ENCODE peak calls at places on chromosomes 1 and 21, in four cellular contexts. H is IMR-90, V is fibroblast of lung, G is mammary epithelial cell. D is an unnamed sample.
A peak's percentile ranks its signal among the peaks of the same experiment; 100 is the strongest.

GRCh38 chr1:87212431-87213125 is 116.1 kb upstream of the LMO4 start:
- DNase-seq in G (no peak), H (no peak), V (peak; percentile 61), D (no peak)

GRCh38 chr1:6001992-6002576 is 9.9 kb upstream of the NPHP4 start:
- DNase-seq in V (no peak), H (no peak), G (no peak), D (peak; percentile 28)

GRCh38 chr21:41107602-41108001 is 60.4 kb upstream of the BACE2 start:
- DNase-seq in V (no peak), H (no peak), G (no peak), D (no peak)

GRCh38 chr1:30525980-30526651 is 197.3 kb downstream of the MATN1 start:
- DNase-seq in G (peak; percentile 84), H (peak; percentile 44), V (peak; percentile 80), D (peak; percentile 64)

GRCh38 chr21:17828223-17828622 is 9.1 kb upstream of the C21orf91 start:
- DNase-seq in H (peak; percentile 75), G (peak; percentile 52), V (peak; percentile 52), D (no peak)

GRCh38 chr1:159838715-159839114 is 12.0 kb downstream of the SLAMF8 start:
- DNase-seq in H (no peak), V (peak; percentile 47), G (no peak), D (no peak)

GRCh38 chr1:200779326-200779725 is 40.6 kb downstream of the CAMSAP2 start:
- DNase-seq in G (no peak), H (no peak), V (no peak), D (no peak)

GRCh38 chr21:14080040-14080763 is 130.6 kb downstream of the LIPI start:
- DNase-seq in H (no peak), V (no peak), G (no peak), D (no peak)

GRCh38 chr1:244599937-244600350 is 53.0 kb upstream of the DESI2 start:
- DNase-seq in V (peak; percentile 97), G (peak; percentile 93), H (peak; percentile 98), D (peak; percentile 94)

GRCh38 chr1:159826436-159827101 is at the start of gene SLAMF8:
- DNase-seq in H (no peak), G (no peak), V (no peak), D (no peak)

GRCh38 chr1:12615916-12616708 is 1.9 kb downstream of the DHRS3 start:
- DNase-seq in G (peak; percentile 49), H (peak; percentile 62), V (peak; percentile 61), D (peak; percentile 23)

GRCh38 chr1:220336391-220337065 is 64.3 kb upstream of the RAB3GAP2 start:
- DNase-seq in V (no peak), G (peak; percentile 80), H (no peak), D (peak; percentile 82)

GRCh38 chr1:104163912-104164476 is 414.3 kb downstream of the AMY1C start:
- DNase-seq in H (no peak), G (no peak), V (no peak), D (no peak)

GRCh38 chr1:195733826-195734225 is 874.4 kb downstream of the KCNT2 start:
- DNase-seq in V (no peak), G (peak; percentile 6), H (no peak), D (no peak)

GRCh38 chr1:31374511-31375196 is 1.8 kb upstream of the FABP3 start:
- DNase-seq in G (no peak), V (peak; percentile 71), H (peak; percentile 67), D (no peak)

GRCh38 chr1:110464340-110464739 is 13.4 kb downstream of the PROK1 start:
- DNase-seq in G (peak; percentile 37), H (peak; percentile 87), V (peak; percentile 74), D (peak; percentile 62)

GRCh38 chr1:49630156-49630555 is 393.6 kb downstream of the AGBL4 start:
- DNase-seq in G (no peak), H (no peak), V (no peak), D (no peak)

GRCh38 chr1:64033667-64034215 is 169.7 kb upstream of the UBE2U start:
- DNase-seq in H (peak; percentile 96), V (peak; percentile 83), G (no peak), D (no peak)

GRCh38 chr1:160830321-160831153 is 32.1 kb downstream of the CD244 start:
- DNase-seq in V (peak; percentile 28), H (peak; percentile 18), G (peak; percentile 46), D (peak; percentile 49)

GRCh38 chr21:33286076-33286475 is 19.9 kb downstream of the IL10RB start:
- DNase-seq in V (no peak), G (no peak), H (no peak), D (no peak)

GRCh38 chr1:161835963-161836362 is 69.8 kb downstream of the ATF6 start:
- DNase-seq in V (peak; percentile 79), H (peak; percentile 72), G (no peak), D (no peak)

GRCh38 chr1:67850151-67850551 is 16.9 kb upstream of the GNG12 start:
- DNase-seq in H (peak; percentile 60), G (peak; percentile 46), V (peak; percentile 63), D (peak; percentile 30)

GRCh38 chr1:158818991-158819405 is 12.2 kb upstream of the MNDA start:
- DNase-seq in H (no peak), V (no peak), G (no peak), D (no peak)

GRCh38 chr1:224632381-224632871 is 16.3 kb downstream of the CNIH3 start:
- DNase-seq in V (peak; percentile 99), H (peak; percentile 94), G (no peak), D (no peak)

GRCh38 chr1:10663668-10664035 is 132.8 kb downstream of the CASZ1 start:
- DNase-seq in V (peak; percentile 34), G (no peak), H (peak; percentile 10), D (no peak)

GRCh38 chr1:43293896-43294760 is 6.7 kb upstream of the TIE1 start:
- DNase-seq in V (peak; percentile 78), H (peak; percentile 56), G (peak; percentile 57), D (peak; percentile 29)

GRCh38 chr1:203597386-203598040 is 29.1 kb upstream of the ATP2B4 start:
- DNase-seq in H (no peak), V (no peak), G (no peak), D (no peak)

GRCh38 chr1:206467915-206468314 is 2.4 kb upstream of the IKBKE start:
- DNase-seq in H (peak; percentile 40), G (no peak), V (no peak), D (no peak)

GRCh38 chr1:180566495-180566894 is 7.7 kb downstream of the OVAAL start:
- DNase-seq in V (no peak), H (no peak), G (no peak), D (no peak)

GRCh38 chr1:166859597-166859996 is 16.5 kb downstream of the TADA1 start:
- DNase-seq in G (no peak), V (no peak), H (no peak), D (no peak)

DNA sequence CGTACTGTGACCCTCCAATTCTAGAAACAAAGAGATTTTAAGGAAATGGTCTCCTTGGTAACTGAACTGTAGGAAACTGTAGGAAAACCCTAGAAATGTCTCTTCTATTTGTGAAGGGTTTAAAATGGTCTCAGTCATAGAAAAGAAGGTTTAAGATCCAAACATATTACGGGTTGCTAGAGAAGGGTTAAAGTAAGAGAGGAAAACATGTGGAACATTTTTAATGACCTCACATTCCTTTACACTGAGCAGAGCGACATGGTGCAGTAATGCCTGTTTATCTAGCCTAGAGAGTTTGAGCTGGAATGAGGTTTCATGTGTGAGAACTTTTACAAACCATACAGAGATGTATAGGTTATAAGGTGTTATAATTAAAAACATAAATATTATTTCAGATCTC is 36.9 kb upstream of the C1orf105 start:
- DNase-seq in G (no peak), H (peak; percentile 77), V (peak; percentile 88), D (no peak)
- H3K27ac ChIP-seq in G (no peak overlapping the region), H (peak overlapping the region; percentile 38), V (no peak overlapping the region), D (no peak overlapping the region)

DNA sequence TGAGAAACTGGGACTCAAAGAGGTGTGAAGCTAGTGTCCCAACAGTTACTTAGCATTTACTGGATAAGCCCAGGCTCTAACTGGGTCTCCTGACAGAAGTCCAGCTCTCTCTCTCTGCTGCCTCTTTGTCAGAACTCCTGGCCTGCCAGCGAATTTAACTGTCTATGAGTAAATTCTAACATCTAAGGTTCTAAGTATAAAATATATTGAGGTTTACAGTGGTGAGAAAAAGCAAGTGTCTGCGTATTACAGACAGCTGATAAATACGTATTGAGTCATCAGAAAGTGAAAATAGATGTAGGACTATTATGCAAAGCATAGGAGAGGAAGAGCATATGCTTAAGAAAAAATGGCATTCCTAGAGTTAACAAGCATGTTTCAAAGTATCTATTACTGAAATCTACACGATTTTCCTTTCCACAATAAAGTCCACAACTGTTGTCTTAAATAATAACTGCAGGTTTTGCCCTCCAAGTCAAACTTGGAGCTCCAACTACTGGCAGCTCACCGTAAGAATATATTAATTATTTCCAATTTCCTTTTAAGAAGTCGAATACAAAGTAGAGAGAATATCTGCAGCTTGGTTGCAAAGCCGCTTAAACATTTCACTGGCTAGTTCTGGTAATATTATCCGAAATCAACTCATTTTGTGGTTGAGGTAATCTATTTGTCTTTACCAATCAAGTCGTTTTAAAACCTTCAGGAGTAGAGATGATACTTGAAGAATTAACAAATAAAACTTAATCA is 1.4 kb upstream of the RGS2 start:
- DNase-seq in H (peak; percentile 56), V (peak; percentile 69), G (peak; percentile 33), D (peak; percentile 15)
- TF ChIP-seq CTCF in H (no peak), V (peak; percentile 17), G (peak; percentile 32), D (peak; percentile 27)

GRCh38 chr1:24288479-24288878 is 30.7 kb upstream of the GRHL3 start:
- DNase-seq in G (no peak), V (no peak), H (no peak), D (no peak)

GRCh38 chr1:24292887-24293286 is 26.3 kb upstream of the GRHL3 start:
- DNase-seq in V (no peak), G (no peak), H (no peak), D (no peak)

GRCh38 chr1:24292100-24292499 is 27.1 kb upstream of the GRHL3 start:
- DNase-seq in V (no peak), H (no peak), G (no peak), D (no peak)

GRCh38 chr1:24290933-24291487 is 28.1 kb upstream of the GRHL3 start:
- DNase-seq in H (no peak), G (no peak), V (no peak), D (no peak)

DNA sequence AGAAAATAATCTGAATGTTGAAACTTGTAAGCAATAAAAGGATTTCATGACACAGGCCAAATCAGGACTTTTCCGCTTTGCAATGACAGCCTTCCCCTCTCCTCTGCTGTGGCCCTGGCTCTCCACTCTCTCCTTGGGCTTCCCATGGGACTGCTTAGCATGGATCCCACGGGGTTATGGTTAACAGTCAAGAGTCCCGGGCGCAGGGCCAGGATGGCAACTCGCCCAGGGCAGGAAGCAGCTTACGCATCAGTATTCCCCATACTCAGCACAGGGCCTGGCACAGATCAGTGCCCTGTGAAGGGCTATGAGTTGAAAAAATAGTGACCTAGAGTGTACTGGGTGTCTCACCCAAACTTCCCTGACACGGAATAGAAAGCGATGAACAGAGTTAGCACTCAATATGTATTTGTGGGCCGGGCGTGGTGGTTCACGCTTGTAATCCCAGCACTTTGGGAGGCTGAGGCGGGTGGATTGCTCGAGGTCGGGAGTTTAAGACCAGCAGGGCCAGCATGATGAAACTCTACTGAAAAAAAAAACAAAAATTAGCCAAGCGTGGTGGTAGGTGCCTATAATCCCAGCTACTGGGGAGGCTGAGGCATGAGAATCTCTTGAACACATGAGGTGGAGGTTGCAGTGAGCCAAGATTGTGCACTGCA is 29.1 kb upstream of the GRHL3 start:
- DNase-seq in G (peak; percentile 91), H (peak; percentile 81), V (peak; percentile 93), D (peak; percentile 79)
- H3K27ac ChIP-seq in G (peak overlapping the region; percentile 11), H (no peak overlapping the region), V (no peak overlapping the region), D (peak overlapping the region; percentile 97)

DNA sequence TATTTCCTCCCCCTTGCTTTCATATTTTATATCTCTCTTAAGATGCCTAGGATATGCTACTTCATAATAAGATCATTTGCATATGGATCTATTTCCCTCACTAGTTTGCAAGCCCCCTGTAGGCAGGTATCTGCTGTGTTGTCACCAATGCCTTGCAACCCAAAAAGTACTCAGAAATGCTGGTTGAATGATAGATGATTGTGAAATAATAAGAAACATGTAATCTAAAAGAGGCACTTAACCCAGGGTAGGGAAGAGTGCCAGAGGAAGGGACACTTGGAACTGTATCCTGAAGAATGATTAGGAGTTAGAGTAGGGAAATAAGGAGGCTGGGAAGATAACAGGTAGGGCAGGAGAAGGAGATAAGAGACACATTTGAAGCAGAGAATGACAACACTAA is 12.3 kb downstream of the ATPAF1 start:
- DNase-seq in H (no peak), G (no peak), V (no peak), D (no peak)
- TF ChIP-seq CTCF in H (no peak), G (no peak), V (no peak), D (no peak)